ENCODE peak calls at places on chromosomes 6 and 20, in eight cellular contexts. One of them, this sample, is unnamed.

GRCh38 chr6:32868257-32868788 is 14.3 kb downstream of the PSMB9 start:
- DNase-seq in neural progenitor cell: peak
- DNase-seq in AG09309: no peak
- DNase-seq in breast epithelium: peak
- DNase-seq in AG10803: peak
- DNase-seq in Calu3: peak
- DNase-seq in cardiac muscle cell: peak
- DNase-seq in GM12865: peak
- DNase-seq in this sample: no peak

GRCh38 chr6:16760536-16761468 is at the start of gene ATXN1:
- DNase-seq in neural progenitor cell: peak
- DNase-seq in breast epithelium: peak
- DNase-seq in AG10803: peak
- DNase-seq in cardiac muscle cell: peak
- DNase-seq in AG09309: no peak
- DNase-seq in GM12865: peak
- DNase-seq in Calu3: peak
- DNase-seq in this sample: no peak

GRCh38 chr6:110401585-110402176 is 13.7 kb downstream of the DDO start:
- DNase-seq in cardiac muscle cell: no peak
- DNase-seq in breast epithelium: no peak
- DNase-seq in AG09309: no peak
- DNase-seq in GM12865: no peak
- DNase-seq in AG10803: no peak
- DNase-seq in Calu3: no peak
- DNase-seq in neural progenitor cell: no peak
- DNase-seq in this sample: no peak

GRCh38 chr6:168737481-168737880 is 296.5 kb downstream of the SMOC2 start:
- DNase-seq in breast epithelium: no peak
- DNase-seq in neural progenitor cell: no peak
- DNase-seq in AG10803: no peak
- DNase-seq in GM12865: no peak
- DNase-seq in cardiac muscle cell: peak
- DNase-seq in AG09309: no peak
- DNase-seq in Calu3: peak
- DNase-seq in this sample: peak

GRCh38 chr6:150685860-150686259 is 86.2 kb downstream of the PLEKHG1 start:
- DNase-seq in Calu3: peak
- DNase-seq in breast epithelium: no peak
- DNase-seq in AG10803: no peak
- DNase-seq in AG09309: no peak
- DNase-seq in neural progenitor cell: peak
- DNase-seq in cardiac muscle cell: peak
- DNase-seq in GM12865: peak
- DNase-seq in this sample: no peak

GRCh38 chr6:84910881-84911607 is 146.6 kb upstream of the TBX18 start:
- DNase-seq in cardiac muscle cell: no peak
- DNase-seq in AG09309: no peak
- DNase-seq in AG10803: no peak
- DNase-seq in Calu3: no peak
- DNase-seq in GM12865: no peak
- DNase-seq in breast epithelium: no peak
- DNase-seq in neural progenitor cell: no peak
- DNase-seq in this sample: no peak

GRCh38 chr6:168037242-168037641 is 39.8 kb downstream of the KIF25 start:
- DNase-seq in neural progenitor cell: peak
- DNase-seq in breast epithelium: peak
- DNase-seq in Calu3: peak
- DNase-seq in GM12865: no peak
- DNase-seq in cardiac muscle cell: no peak
- DNase-seq in AG09309: no peak
- DNase-seq in AG10803: no peak
- DNase-seq in this sample: no peak

GRCh38 chr6:42720739-42721138 is 1.7 kb downstream of the PRPH2 start:
- DNase-seq in neural progenitor cell: no peak
- DNase-seq in breast epithelium: no peak
- DNase-seq in cardiac muscle cell: peak
- DNase-seq in Calu3: no peak
- DNase-seq in AG09309: no peak
- DNase-seq in GM12865: no peak
- DNase-seq in AG10803: no peak
- DNase-seq in this sample: no peak

GRCh38 chr20:49964964-49965780 is 17.6 kb upstream of the SNAI1 start:
- DNase-seq in GM12865: peak
- DNase-seq in AG10803: no peak
- DNase-seq in neural progenitor cell: peak
- DNase-seq in AG09309: no peak
- DNase-seq in breast epithelium: no peak
- DNase-seq in cardiac muscle cell: peak
- DNase-seq in Calu3: peak
- DNase-seq in this sample: no peak

GRCh38 chr6:81777586-81778268 is 25.2 kb upstream of the TENT5A start:
- DNase-seq in breast epithelium: no peak
- DNase-seq in neural progenitor cell: no peak
- DNase-seq in AG10803: no peak
- DNase-seq in GM12865: no peak
- DNase-seq in AG09309: no peak
- DNase-seq in cardiac muscle cell: no peak
- DNase-seq in Calu3: no peak
- DNase-seq in this sample: no peak

GRCh38 chr6:39188577-39188976 is 40.7 kb downstream of the KCNK5 start:
- DNase-seq in neural progenitor cell: no peak
- DNase-seq in cardiac muscle cell: no peak
- DNase-seq in AG09309: no peak
- DNase-seq in Calu3: no peak
- DNase-seq in AG10803: no peak
- DNase-seq in GM12865: no peak
- DNase-seq in breast epithelium: no peak
- DNase-seq in this sample: no peak

GRCh38 chr20:43536817-43537440 is 21.9 kb upstream of the SGK2 start:
- DNase-seq in GM12865: no peak
- DNase-seq in Calu3: no peak
- DNase-seq in AG10803: peak
- DNase-seq in neural progenitor cell: no peak
- DNase-seq in cardiac muscle cell: no peak
- DNase-seq in AG09309: no peak
- DNase-seq in breast epithelium: no peak
- DNase-seq in this sample: peak

GRCh38 chr6:141501616-141502015 is 631.1 kb upstream of the GJE1 start:
- DNase-seq in breast epithelium: no peak
- DNase-seq in neural progenitor cell: no peak
- DNase-seq in cardiac muscle cell: no peak
- DNase-seq in Calu3: no peak
- DNase-seq in AG10803: no peak
- DNase-seq in AG09309: no peak
- DNase-seq in GM12865: no peak
- DNase-seq in this sample: no peak

GRCh38 chr6:117504478-117505144 is 22.1 kb downstream of the DCBLD1 start:
- DNase-seq in AG10803: no peak
- DNase-seq in cardiac muscle cell: no peak
- DNase-seq in AG09309: no peak
- DNase-seq in Calu3: no peak
- DNase-seq in GM12865: no peak
- DNase-seq in neural progenitor cell: peak
- DNase-seq in breast epithelium: no peak
- DNase-seq in this sample: no peak

GRCh38 chr6:80287112-80287511 is 180.6 kb downstream of the BCKDHB start:
- DNase-seq in AG09309: no peak
- DNase-seq in AG10803: no peak
- DNase-seq in GM12865: no peak
- DNase-seq in cardiac muscle cell: no peak
- DNase-seq in breast epithelium: no peak
- DNase-seq in neural progenitor cell: no peak
- DNase-seq in Calu3: no peak
- DNase-seq in this sample: no peak

GRCh38 chr6:127342946-127343752 is at the start of gene ECHDC1:
- DNase-seq in cardiac muscle cell: peak
- DNase-seq in GM12865: peak
- DNase-seq in breast epithelium: peak
- DNase-seq in AG09309: no peak
- DNase-seq in Calu3: peak
- DNase-seq in AG10803: peak
- DNase-seq in neural progenitor cell: peak
- DNase-seq in this sample: peak

GRCh38 chr6:149031545-149032317 is 284.9 kb downstream of the UST start:
- DNase-seq in AG10803: peak
- DNase-seq in breast epithelium: peak
- DNase-seq in AG09309: no peak
- DNase-seq in GM12865: peak
- DNase-seq in Calu3: peak
- DNase-seq in neural progenitor cell: no peak
- DNase-seq in cardiac muscle cell: peak
- DNase-seq in this sample: no peak

GRCh38 chr6:165847407-165848098 is 184.5 kb upstream of the PDE10A start:
- DNase-seq in neural progenitor cell: no peak
- DNase-seq in GM12865: no peak
- DNase-seq in cardiac muscle cell: peak
- DNase-seq in Calu3: no peak
- DNase-seq in AG09309: no peak
- DNase-seq in AG10803: no peak
- DNase-seq in breast epithelium: no peak
- DNase-seq in this sample: no peak

GRCh38 chr6:119255492-119255891 is 94.1 kb downstream of the MAN1A1 start:
- DNase-seq in Calu3: no peak
- DNase-seq in GM12865: no peak
- DNase-seq in neural progenitor cell: no peak
- DNase-seq in cardiac muscle cell: no peak
- DNase-seq in breast epithelium: no peak
- DNase-seq in AG09309: no peak
- DNase-seq in AG10803: no peak
- DNase-seq in this sample: no peak

GRCh38 chr6:15264902-15265761 is 19.3 kb downstream of the JARID2 start:
- DNase-seq in AG09309: no peak
- DNase-seq in cardiac muscle cell: peak
- DNase-seq in Calu3: no peak
- DNase-seq in breast epithelium: no peak
- DNase-seq in AG10803: peak
- DNase-seq in GM12865: no peak
- DNase-seq in neural progenitor cell: peak
- DNase-seq in this sample: no peak

GRCh38 chr20:8144282-8145245 is 12.5 kb downstream of the PLCB1 start:
- DNase-seq in AG10803: peak
- DNase-seq in Calu3: no peak
- DNase-seq in AG09309: peak
- DNase-seq in GM12865: peak
- DNase-seq in cardiac muscle cell: peak
- DNase-seq in neural progenitor cell: no peak
- DNase-seq in breast epithelium: no peak
- DNase-seq in this sample: no peak

DNA sequence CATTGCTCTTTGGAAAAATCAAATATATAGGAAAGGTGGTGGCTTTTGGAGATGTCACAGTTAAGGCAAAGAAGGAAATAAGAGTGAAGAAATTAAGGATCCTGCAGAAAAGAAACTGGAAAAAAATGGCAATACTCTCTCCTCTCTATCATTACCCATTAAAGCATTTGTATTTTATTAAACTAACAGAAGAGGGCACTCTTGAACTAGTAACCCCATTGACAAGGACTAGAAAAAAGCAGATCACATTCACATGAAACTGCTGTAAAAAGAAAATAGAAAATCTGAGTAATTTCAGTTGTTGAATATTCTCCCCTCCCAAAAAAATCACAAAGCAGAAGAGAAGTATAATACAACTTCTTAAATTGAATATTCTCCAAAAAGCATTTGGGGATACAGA is 104.1 kb upstream of the SLC35B3 start:
- DNase-seq in cardiac muscle cell: peak
- DNase-seq in AG09309: no peak
- DNase-seq in AG10803: peak
- DNase-seq in breast epithelium: no peak
- DNase-seq in GM12865: peak
- DNase-seq in Calu3: no peak
- DNase-seq in neural progenitor cell: peak
- DNase-seq in this sample: peak
- TF ChIP-seq CTCF in cardiac muscle cell: no peak
- TF ChIP-seq CTCF in AG09309: no peak
- TF ChIP-seq CTCF in AG10803: peak
- TF ChIP-seq CTCF in breast epithelium: no peak
- TF ChIP-seq CTCF in GM12865: no peak
- TF ChIP-seq CTCF in Calu3: no peak
- TF ChIP-seq CTCF in neural progenitor cell: peak
- TF ChIP-seq CTCF in this sample: peak

GRCh38 chr20:370151-370600 is 10.4 kb upstream of the TRIB3 start:
- DNase-seq in AG10803: no peak
- DNase-seq in AG09309: no peak
- DNase-seq in neural progenitor cell: no peak
- DNase-seq in GM12865: no peak
- DNase-seq in cardiac muscle cell: no peak
- DNase-seq in Calu3: no peak
- DNase-seq in breast epithelium: no peak
- DNase-seq in this sample: no peak
- TF ChIP-seq CTCF in AG10803: no peak
- TF ChIP-seq CTCF in AG09309: no peak
- TF ChIP-seq CTCF in neural progenitor cell: no peak
- TF ChIP-seq CTCF in GM12865: no peak
- TF ChIP-seq CTCF in cardiac muscle cell: no peak
- TF ChIP-seq CTCF in Calu3: no peak
- TF ChIP-seq CTCF in breast epithelium: no peak
- TF ChIP-seq CTCF in this sample: no peak

GRCh38 chr6:1790684-1791083 is 181.0 kb downstream of the FOXC1 start:
- DNase-seq in AG10803: no peak
- DNase-seq in Calu3: no peak
- DNase-seq in AG09309: no peak
- DNase-seq in neural progenitor cell: no peak
- DNase-seq in GM12865: no peak
- DNase-seq in cardiac muscle cell: no peak
- DNase-seq in breast epithelium: no peak
- DNase-seq in this sample: no peak

GRCh38 chr6:1796706-1797529 is 187.2 kb downstream of the FOXC1 start:
- DNase-seq in AG10803: peak
- DNase-seq in neural progenitor cell: no peak
- DNase-seq in GM12865: peak
- DNase-seq in breast epithelium: no peak
- DNase-seq in cardiac muscle cell: no peak
- DNase-seq in Calu3: no peak
- DNase-seq in AG09309: no peak
- DNase-seq in this sample: no peak

GRCh38 chr6:1789092-1789491 is 179.4 kb downstream of the FOXC1 start:
- DNase-seq in neural progenitor cell: no peak
- DNase-seq in AG09309: no peak
- DNase-seq in AG10803: peak
- DNase-seq in Calu3: no peak
- DNase-seq in cardiac muscle cell: peak
- DNase-seq in GM12865: no peak
- DNase-seq in breast epithelium: no peak
- DNase-seq in this sample: peak

GRCh38 chr6:1795923-1796322 is 186.2 kb downstream of the FOXC1 start:
- DNase-seq in Calu3: no peak
- DNase-seq in AG09309: no peak
- DNase-seq in cardiac muscle cell: no peak
- DNase-seq in AG10803: no peak
- DNase-seq in neural progenitor cell: no peak
- DNase-seq in breast epithelium: no peak
- DNase-seq in GM12865: no peak
- DNase-seq in this sample: no peak

GRCh38 chr6:1792989-1793388 is 183.3 kb downstream of the FOXC1 start:
- DNase-seq in cardiac muscle cell: no peak
- DNase-seq in AG10803: no peak
- DNase-seq in breast epithelium: no peak
- DNase-seq in Calu3: peak
- DNase-seq in AG09309: no peak
- DNase-seq in GM12865: peak
- DNase-seq in neural progenitor cell: peak
- DNase-seq in this sample: no peak
- TF ChIP-seq CTCF in cardiac muscle cell: peak
- TF ChIP-seq CTCF in AG10803: peak
- TF ChIP-seq CTCF in breast epithelium: no peak
- TF ChIP-seq CTCF in Calu3: no peak
- TF ChIP-seq CTCF in AG09309: peak
- TF ChIP-seq CTCF in GM12865: peak
- TF ChIP-seq CTCF in neural progenitor cell: peak
- TF ChIP-seq CTCF in this sample: peak

GRCh38 chr6:63295553-63295952 is 24.2 kb downstream of the LGSN start:
- DNase-seq in neural progenitor cell: peak
- DNase-seq in AG09309: no peak
- DNase-seq in AG10803: no peak
- DNase-seq in cardiac muscle cell: no peak
- DNase-seq in Calu3: no peak
- DNase-seq in GM12865: no peak
- DNase-seq in breast epithelium: no peak
- DNase-seq in this sample: no peak
- TF ChIP-seq CTCF in neural progenitor cell: no peak
- TF ChIP-seq CTCF in AG09309: no peak
- TF ChIP-seq CTCF in AG10803: no peak
- TF ChIP-seq CTCF in cardiac muscle cell: no peak
- TF ChIP-seq CTCF in Calu3: no peak
- TF ChIP-seq CTCF in GM12865: no peak
- TF ChIP-seq CTCF in breast epithelium: no peak
- TF ChIP-seq CTCF in this sample: no peak

This sample was measured in epithelial cell of proximal tubule.